ENCODE peak calls at places on chromosome 7, in seven cellular contexts. One of them, this sample, is unnamed.

GRCh38 chr7:33814400-33814799 is 90.9 kb upstream of the BMPER start:
- DNase-seq in HepG2: no peak
- DNase-seq in SK-N-SH: no peak
- DNase-seq in K562: no peak
- DNase-seq in H1: no peak
- DNase-seq in GM12878: no peak
- DNase-seq in HCT116: no peak
- DNase-seq in this sample: no peak

GRCh38 chr7:36198854-36199266 is 45.8 kb downstream of the EEPD1 start:
- DNase-seq in SK-N-SH: no peak
- DNase-seq in GM12878: no peak
- DNase-seq in H1: no peak
- DNase-seq in K562: no peak
- DNase-seq in HepG2: no peak
- DNase-seq in HCT116: no peak
- DNase-seq in this sample: no peak

GRCh38 chr7:126213876-126214275 is 1038.9 kb downstream of the GRM8 start:
- DNase-seq in GM12878: no peak
- DNase-seq in K562: no peak
- DNase-seq in HCT116: no peak
- DNase-seq in H1: no peak
- DNase-seq in HepG2: no peak
- DNase-seq in SK-N-SH: no peak
- DNase-seq in this sample: no peak

GRCh38 chr7:158257001-158257400 is 330.6 kb downstream of the PTPRN2 start:
- DNase-seq in K562: no peak
- DNase-seq in HCT116: no peak
- DNase-seq in GM12878: no peak
- DNase-seq in H1: no peak
- DNase-seq in HepG2: no peak
- DNase-seq in SK-N-SH: no peak
- DNase-seq in this sample: no peak

GRCh38 chr7:47320296-47320695 is 261.6 kb downstream of the TNS3 start:
- DNase-seq in K562: no peak
- DNase-seq in SK-N-SH: no peak
- DNase-seq in HepG2: no peak
- DNase-seq in HCT116: no peak
- DNase-seq in GM12878: no peak
- DNase-seq in H1: peak
- DNase-seq in this sample: no peak

GRCh38 chr7:50565559-50565916 is 333 bp upstream of the DDC start:
- DNase-seq in HCT116: no peak
- DNase-seq in SK-N-SH: no peak
- DNase-seq in H1: no peak
- DNase-seq in HepG2: no peak
- DNase-seq in K562: no peak
- DNase-seq in GM12878: no peak
- DNase-seq in this sample: no peak

GRCh38 chr7:96120856-96121255 is 201.0 kb downstream of the SLC25A13 start:
- DNase-seq in HCT116: no peak
- DNase-seq in HepG2: no peak
- DNase-seq in K562: no peak
- DNase-seq in GM12878: no peak
- DNase-seq in H1: no peak
- DNase-seq in SK-N-SH: peak
- DNase-seq in this sample: no peak

GRCh38 chr7:98372993-98373392 is 27.9 kb downstream of the BAIAP2L1 start:
- DNase-seq in GM12878: no peak
- DNase-seq in HepG2: no peak
- DNase-seq in H1: no peak
- DNase-seq in SK-N-SH: no peak
- DNase-seq in HCT116: no peak
- DNase-seq in K562: no peak
- DNase-seq in this sample: no peak

GRCh38 chr7:82044497-82045080 is 274.7 kb upstream of the HGF start:
- DNase-seq in SK-N-SH: peak
- DNase-seq in H1: no peak
- DNase-seq in K562: peak
- DNase-seq in HepG2: peak
- DNase-seq in HCT116: peak
- DNase-seq in GM12878: no peak
- DNase-seq in this sample: peak

GRCh38 chr7:18400726-18401125 is 94.8 kb upstream of the HDAC9 start:
- DNase-seq in K562: no peak
- DNase-seq in HepG2: no peak
- DNase-seq in SK-N-SH: no peak
- DNase-seq in HCT116: no peak
- DNase-seq in GM12878: no peak
- DNase-seq in H1: no peak
- DNase-seq in this sample: no peak

GRCh38 chr7:94439893-94440381 is 45.2 kb downstream of the COL1A2 start:
- DNase-seq in K562: no peak
- DNase-seq in HCT116: no peak
- DNase-seq in H1: no peak
- DNase-seq in SK-N-SH: no peak
- DNase-seq in HepG2: peak
- DNase-seq in GM12878: no peak
- DNase-seq in this sample: no peak

GRCh38 chr7:122055072-122055471 is 89.0 kb downstream of the AASS start:
- DNase-seq in HCT116: no peak
- DNase-seq in K562: no peak
- DNase-seq in GM12878: no peak
- DNase-seq in HepG2: no peak
- DNase-seq in H1: no peak
- DNase-seq in SK-N-SH: no peak
- DNase-seq in this sample: no peak

GRCh38 chr7:26201261-26202018 is at the start of gene CBX3:
- DNase-seq in GM12878: peak
- DNase-seq in HCT116: peak
- DNase-seq in HepG2: peak
- DNase-seq in K562: peak
- DNase-seq in SK-N-SH: peak
- DNase-seq in H1: peak
- DNase-seq in this sample: peak

GRCh38 chr7:131683536-131684125 is 127.2 kb upstream of the PODXL start:
- DNase-seq in HCT116: no peak
- DNase-seq in SK-N-SH: no peak
- DNase-seq in K562: no peak
- DNase-seq in H1: no peak
- DNase-seq in GM12878: no peak
- DNase-seq in HepG2: no peak
- DNase-seq in this sample: no peak

GRCh38 chr7:12945901-12946300 is 258.5 kb downstream of the ARL4A start:
- DNase-seq in GM12878: no peak
- DNase-seq in K562: no peak
- DNase-seq in HCT116: no peak
- DNase-seq in SK-N-SH: no peak
- DNase-seq in HepG2: no peak
- DNase-seq in H1: no peak
- DNase-seq in this sample: no peak

DNA sequence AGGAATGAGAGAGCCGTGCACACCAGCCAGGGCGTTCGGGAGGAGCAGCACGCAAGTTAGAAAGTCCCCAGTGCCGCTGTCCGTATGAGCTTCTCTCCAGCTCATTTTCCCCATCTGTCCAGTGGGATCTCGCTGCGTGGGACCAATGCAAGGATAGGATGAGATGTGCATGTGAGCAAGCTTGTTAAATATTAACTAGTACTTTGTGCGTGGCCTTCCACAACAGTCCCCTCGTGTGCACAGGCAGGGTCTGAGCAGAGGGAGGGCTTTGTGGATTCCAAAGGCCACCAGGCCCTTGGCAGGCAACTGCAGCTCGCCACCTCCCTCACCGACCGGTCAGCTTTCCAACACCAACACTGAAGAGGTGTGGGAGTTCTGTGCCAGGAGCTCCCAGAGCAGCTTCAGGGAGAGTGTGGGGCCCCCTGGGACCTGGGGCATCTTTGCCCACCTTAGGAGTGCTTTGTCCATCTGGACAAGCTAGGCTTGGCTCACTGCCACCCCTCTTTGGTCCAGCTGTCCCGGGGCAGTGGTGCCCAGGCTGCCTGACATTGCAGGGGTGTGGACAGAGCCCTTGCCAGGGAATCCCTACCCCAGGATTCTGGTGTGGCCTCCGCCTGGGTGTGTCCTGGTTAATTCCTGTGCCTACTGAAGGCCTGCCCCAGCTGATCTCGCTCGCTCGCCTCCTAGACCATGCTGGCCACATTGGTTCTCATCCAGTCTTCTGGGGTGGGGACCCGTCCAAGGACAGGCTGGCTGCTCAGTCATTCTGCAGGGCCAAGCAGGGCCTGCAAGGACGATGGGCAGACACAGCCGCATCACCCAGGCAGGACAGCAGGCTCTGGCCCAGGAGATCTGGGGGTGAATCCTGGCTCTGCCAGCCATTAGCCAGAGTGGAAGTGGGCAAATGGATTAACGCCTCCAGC is 5.3 kb downstream of the FAM20C start:
- DNase-seq in SK-N-SH: no peak
- DNase-seq in HCT116: no peak
- DNase-seq in H1: no peak
- DNase-seq in K562: no peak
- DNase-seq in GM12878: no peak
- DNase-seq in HepG2: peak
- DNase-seq in this sample: no peak
- H3K4me3 ChIP-seq in SK-N-SH: no peak
- H3K4me3 ChIP-seq in HCT116: no peak
- H3K4me3 ChIP-seq in H1: no peak
- H3K4me3 ChIP-seq in K562: no peak
- H3K4me3 ChIP-seq in GM12878: no peak
- H3K4me3 ChIP-seq in HepG2: no peak
- H3K4me3 ChIP-seq in this sample: no peak

DNA sequence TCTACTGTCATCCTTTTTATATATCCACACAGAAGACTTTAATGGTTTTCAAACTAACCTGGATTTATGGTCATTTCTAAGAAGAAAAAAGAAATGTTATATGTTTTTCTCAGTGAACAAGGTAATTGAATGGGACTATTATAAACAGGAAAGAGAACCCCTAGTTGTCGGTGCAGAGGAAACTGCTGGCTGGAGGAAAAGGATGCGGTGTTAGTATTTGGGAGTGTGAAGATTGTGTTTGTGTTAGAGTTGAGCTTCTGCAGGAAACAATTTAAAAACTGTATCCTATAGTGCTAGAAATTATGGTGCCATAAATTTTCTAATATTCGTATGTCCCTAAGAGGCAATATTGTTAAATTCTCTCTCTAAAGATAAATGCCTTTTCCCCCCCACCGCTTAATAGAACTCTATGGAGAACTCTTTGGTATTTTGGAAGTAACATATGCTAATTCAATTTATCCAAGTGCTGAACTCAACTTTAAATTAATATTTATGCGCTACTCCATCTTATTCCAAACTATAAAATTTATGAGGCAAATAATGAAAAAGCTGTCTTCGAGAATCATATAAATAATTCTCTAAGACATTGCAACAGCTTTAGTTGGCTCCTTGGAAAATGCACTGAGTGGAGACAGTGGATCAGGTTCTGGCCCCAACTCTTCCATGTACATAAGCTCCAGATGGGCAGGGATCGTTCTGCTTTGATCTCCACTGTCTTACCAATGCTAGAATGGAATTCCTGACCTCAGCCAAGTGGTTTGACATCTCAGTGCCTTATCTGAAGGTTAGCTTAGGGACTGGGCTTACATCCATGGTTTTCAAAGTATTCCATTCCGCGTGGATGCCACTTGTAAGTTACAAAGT is 5.6 kb downstream of the BZW2 start:
- DNase-seq in GM12878: no peak
- DNase-seq in HepG2: peak
- DNase-seq in SK-N-SH: no peak
- DNase-seq in H1: no peak
- DNase-seq in K562: no peak
- DNase-seq in HCT116: no peak
- DNase-seq in this sample: no peak
- TF ChIP-seq YY1 in GM12878: no peak
- TF ChIP-seq YY1 in HepG2: no peak
- TF ChIP-seq YY1 in SK-N-SH: no peak
- TF ChIP-seq YY1 in H1: no peak
- TF ChIP-seq YY1 in K562: no peak
- TF ChIP-seq YY1 in HCT116: no peak
- TF ChIP-seq YY1 in this sample: no peak

DNA sequence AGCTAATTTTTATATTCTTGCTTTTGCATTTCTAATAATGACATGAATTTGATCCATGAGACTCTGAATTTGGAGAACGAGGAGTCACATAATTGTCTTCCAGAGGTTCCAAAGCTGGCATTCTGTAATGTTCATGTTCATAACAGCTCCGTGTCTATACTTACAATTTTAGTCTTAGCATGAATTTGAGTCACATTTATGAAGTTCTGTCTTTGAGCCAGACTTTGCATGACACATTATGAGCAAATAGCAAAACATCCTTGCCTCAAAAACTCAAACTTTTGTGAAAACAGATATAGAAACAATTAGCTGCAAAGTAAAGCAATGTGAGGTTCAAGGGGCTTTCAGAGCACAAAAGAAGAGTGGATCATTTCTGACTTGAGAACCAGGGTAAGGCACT is 44.5 kb upstream of the CAV2 start:
- DNase-seq in HCT116: no peak
- DNase-seq in SK-N-SH: no peak
- DNase-seq in K562: no peak
- DNase-seq in HepG2: no peak
- DNase-seq in H1: no peak
- DNase-seq in GM12878: no peak
- DNase-seq in this sample: no peak
- H3K4me3 ChIP-seq in HCT116: no peak
- H3K4me3 ChIP-seq in SK-N-SH: no peak
- H3K4me3 ChIP-seq in K562: no peak
- H3K4me3 ChIP-seq in HepG2: no peak
- H3K4me3 ChIP-seq in H1: no peak
- H3K4me3 ChIP-seq in GM12878: no peak
- H3K4me3 ChIP-seq in this sample: no peak

GRCh38 chr7:75646551-75647102 is 92.1 kb downstream of the HIP1 start:
- DNase-seq in K562: no peak
- DNase-seq in GM12878: no peak
- DNase-seq in SK-N-SH: no peak
- DNase-seq in H1: no peak
- DNase-seq in HCT116: no peak
- DNase-seq in HepG2: no peak
- DNase-seq in this sample: no peak

GRCh38 chr7:75650062-75650461 is 88.7 kb downstream of the HIP1 start:
- DNase-seq in K562: peak
- DNase-seq in HCT116: no peak
- DNase-seq in SK-N-SH: no peak
- DNase-seq in GM12878: no peak
- DNase-seq in HepG2: no peak
- DNase-seq in H1: peak
- DNase-seq in this sample: no peak

GRCh38 chr7:75647709-75648438 is 90.9 kb downstream of the HIP1 start:
- DNase-seq in SK-N-SH: no peak
- DNase-seq in H1: no peak
- DNase-seq in HepG2: no peak
- DNase-seq in HCT116: no peak
- DNase-seq in GM12878: no peak
- DNase-seq in K562: no peak
- DNase-seq in this sample: no peak

GRCh38 chr7:75650671-75651070 is 88.1 kb downstream of the HIP1 start:
- DNase-seq in SK-N-SH: peak
- DNase-seq in HCT116: no peak
- DNase-seq in GM12878: no peak
- DNase-seq in K562: no peak
- DNase-seq in HepG2: no peak
- DNase-seq in H1: no peak
- DNase-seq in this sample: no peak

GRCh38 chr7:75649462-75649861 is 89.3 kb downstream of the HIP1 start:
- DNase-seq in H1: peak
- DNase-seq in HCT116: no peak
- DNase-seq in SK-N-SH: no peak
- DNase-seq in GM12878: no peak
- DNase-seq in HepG2: no peak
- DNase-seq in K562: no peak
- DNase-seq in this sample: no peak
- TF ChIP-seq YY1 in H1: no peak
- TF ChIP-seq YY1 in HCT116: no peak
- TF ChIP-seq YY1 in SK-N-SH: no peak
- TF ChIP-seq YY1 in GM12878: no peak
- TF ChIP-seq YY1 in HepG2: no peak
- TF ChIP-seq YY1 in K562: no peak
- TF ChIP-seq YY1 in this sample: no peak

This sample was measured in NT2/D1.